ENCODE peak calls at places on chromosomes 4 and X, in six cellular contexts. Z is GM12878, M is transverse colon, Q is endothelial cell of umbilical vein, J is K562, U is ovary. N is an unnamed sample.

GRCh38 chrX:39627257-39627656 is 470.5 kb downstream of the BCOR start:
- DNase-seq in J (peak), Q (no peak), Z (no peak), U (no peak), M (no peak), N (no peak)

GRCh38 chrX:104315555-104315954 is 60.8 kb upstream of the ESX1 start:
- DNase-seq in U (no peak), J (no peak), Z (no peak), Q (peak), M (no peak), N (no peak)

GRCh38 chr4:72858328-72858727 is 211.2 kb downstream of the COX18 start:
- DNase-seq in Z (no peak), Q (no peak), M (no peak), J (no peak), U (no peak), N (no peak)

GRCh38 chrX:12791253-12792228 is at the start of gene PRPS2:
- DNase-seq in U (peak), J (peak), M (peak), Q (peak), Z (no peak), N (peak)

GRCh38 chrX:67543818-67544217 is at the start of gene AR:
- DNase-seq in Z (no peak), Q (peak), M (peak), J (no peak), U (peak), N (peak)

GRCh38 chr4:1036976-1037810 is 25.8 kb downstream of the FGFRL1 start:
- DNase-seq in Z (no peak), Q (no peak), M (no peak), J (no peak), U (no peak), N (no peak)

GRCh38 chrX:152847281-152847680 is 16.4 kb downstream of the NSDHL start:
- DNase-seq in Z (no peak), M (no peak), Q (no peak), J (no peak), U (no peak), N (no peak)

GRCh38 chr4:102789317-102789717 is 28.5 kb upstream of the MANBA start:
- DNase-seq in Z (no peak), M (no peak), J (peak), U (no peak), Q (peak), N (no peak)

GRCh38 chrX:113019958-113020357 is 179.3 kb upstream of the AMOT start:
- DNase-seq in Q (no peak), M (no peak), Z (no peak), J (no peak), U (no peak), N (no peak)

GRCh38 chr4:20193522-20193902 is 58.2 kb upstream of the SLIT2 start:
- DNase-seq in Z (no peak), Q (no peak), U (no peak), J (no peak), M (no peak), N (no peak)

GRCh38 chrX:75156537-75156945 is 458 bp upstream of the ABCB7 start:
- DNase-seq in J (peak), Z (no peak), Q (peak), M (no peak), U (peak), N (no peak)

GRCh38 chr4:95283320-95283719 is 265.5 kb downstream of the UNC5C start:
- DNase-seq in J (peak), U (no peak), Q (no peak), M (no peak), Z (no peak), N (no peak)

GRCh38 chrX:119410027-119410819 is 11.1 kb downstream of the SLC25A43 start:
- DNase-seq in M (peak), Q (no peak), J (peak), Z (no peak), U (peak), N (peak)

GRCh38 chr4:10093801-10094552 is 22.6 kb downstream of the WDR1 start:
- DNase-seq in M (no peak), U (no peak), J (no peak), Q (peak), Z (no peak), N (no peak)

GRCh38 chr4:55143858-55144257 is 18.5 kb upstream of the KDR start:
- DNase-seq in Q (no peak), M (no peak), J (no peak), Z (no peak), U (no peak), N (no peak)

GRCh38 chr4:138864961-138865720 is 150.4 kb upstream of the NOCT start:
- DNase-seq in M (no peak), Z (no peak), J (no peak), U (no peak), Q (no peak), N (no peak)

GRCh38 chr4:169996379-169997245 is 29.6 kb downstream of the MFAP3L start:
- DNase-seq in Q (no peak), M (no peak), Z (no peak), U (no peak), J (no peak), N (no peak)

GRCh38 chr4:183691006-183691405 is 31.9 kb downstream of the TRAPPC11 start:
- DNase-seq in Z (no peak), J (no peak), M (no peak), Q (no peak), U (no peak), N (no peak)

GRCh38 chrX:129678176-129678880 is 23.6 kb upstream of the APLN start:
- DNase-seq in Z (no peak), M (peak), J (no peak), Q (peak), U (no peak), N (no peak)

GRCh38 chrX:42934020-42934701 is 156.2 kb upstream of the PPP1R2C start:
- DNase-seq in J (no peak), Q (peak), Z (peak), U (no peak), M (peak), N (no peak)

GRCh38 chr4:185682236-185682635 is 129.8 kb downstream of the SORBS2 start:
- DNase-seq in U (no peak), Z (no peak), Q (peak), M (no peak), J (no peak), N (peak)

GRCh38 chrX:71619193-71619592 is 882 bp upstream of the CXCR3 start:
- DNase-seq in J (no peak), U (no peak), Z (no peak), Q (no peak), M (no peak), N (no peak)

GRCh38 chrX:150291014-150291413 is 72.1 kb upstream of the MAMLD1 start:
- DNase-seq in U (no peak), M (no peak), Z (no peak), J (no peak), Q (no peak), N (no peak)

GRCh38 chrX:106415276-106415895 is 196.4 kb upstream of the RADX start:
- DNase-seq in U (no peak), Z (no peak), Q (peak), M (no peak), J (peak), N (no peak)

GRCh38 chr4:87839309-87839946 is 6.7 kb downstream of the MEPE start:
- DNase-seq in Z (no peak), Q (peak), J (peak), U (peak), M (no peak), N (no peak)

GRCh38 chr4:143618811-143619210 is 81.7 kb downstream of the FREM3 start:
- DNase-seq in M (no peak), J (no peak), Q (peak), U (no peak), Z (no peak), N (no peak)

GRCh38 chrX:147978931-147979330 is 2.2 kb upstream of the FMR1NB start:
- DNase-seq in J (no peak), M (no peak), Z (no peak), U (no peak), Q (no peak), N (peak)

GRCh38 chr4:1010522-1011021 is 854 bp upstream of the FGFRL1 start:
- DNase-seq in Q (peak), J (peak), U (peak), M (peak), Z (no peak), N (no peak)

GRCh38 chrX:37846934-37847732 is at the start of gene DYNLT3:
- DNase-seq in Q (peak), J (peak), M (peak), U (peak), Z (peak), N (peak)

GRCh38 chrX:74446876-74447275 is 25.6 kb downstream of the SLC16A2 start:
- DNase-seq in M (no peak), Z (no peak), U (no peak), J (no peak), Q (no peak), N (no peak)

GRCh38 chr4:106993846-106994245 is 42.3 kb downstream of the DKK2 start:
- DNase-seq in Q (no peak), M (no peak), Z (no peak), U (no peak), J (no peak), N (no peak)

GRCh38 chr4:143616771-143617170 is 83.7 kb downstream of the FREM3 start:
- DNase-seq in Z (peak), U (no peak), M (no peak), Q (no peak), J (peak), N (peak)

GRCh38 chr4:155085843-155086530 is 122.4 kb upstream of the NPY2R start:
- DNase-seq in Q (peak), Z (no peak), J (no peak), M (no peak), U (no peak), N (no peak)

GRCh38 chrX:18674788-18675735 is 3.2 kb upstream of the RS1 start:
- DNase-seq in J (peak), Z (peak), U (peak), Q (peak), M (peak), N (peak)
- TF ChIP-seq POLR2A in J (peak), Z (peak), U (peak), Q (no peak), M (peak), N (peak)

GRCh38 chr4:144685916-144686315 is 40.0 kb downstream of the HHIP start:
- DNase-seq in Q (no peak), U (no peak), J (no peak), Z (no peak), M (no peak), N (no peak)

GRCh38 chr4:144689125-144689524 is 43.2 kb downstream of the HHIP start:
- DNase-seq in Q (no peak), J (no peak), Z (no peak), M (no peak), U (no peak), N (no peak)

GRCh38 chr4:144687466-144687865 is 41.5 kb downstream of the HHIP start:
- DNase-seq in U (no peak), M (no peak), Z (no peak), J (no peak), Q (no peak), N (no peak)

GRCh38 chr4:144683516-144683915 is 37.6 kb downstream of the HHIP start:
- DNase-seq in M (no peak), U (no peak), J (no peak), Q (no peak), Z (no peak), N (no peak)

GRCh38 chr4:144688035-144688569 is 42.1 kb downstream of the HHIP start:
- DNase-seq in Z (no peak), Q (no peak), J (no peak), M (no peak), U (no peak), N (no peak)
- TF ChIP-seq POLR2A in Z (no peak), Q (no peak), J (no peak), M (no peak), U (no peak), N (no peak)

GRCh38 chr4:85478576-85478975 is 3.6 kb downstream of the ARHGAP24 start:
- DNase-seq in J (no peak), Q (no peak), U (no peak), Z (no peak), M (no peak), N (no peak)

GRCh38 chr4:85474356-85474755 is 594 bp upstream of the ARHGAP24 start:
- DNase-seq in Z (no peak), J (no peak), M (no peak), Q (no peak), U (no peak), N (no peak)

GRCh38 chr4:85477538-85477937 is 2.6 kb downstream of the ARHGAP24 start:
- DNase-seq in Q (no peak), J (no peak), M (no peak), Z (no peak), U (no peak), N (no peak)

GRCh38 chr4:85475631-85476233 is 782 bp downstream of the ARHGAP24 start:
- DNase-seq in J (no peak), Z (no peak), U (peak), Q (no peak), M (no peak), N (no peak)

DNA sequence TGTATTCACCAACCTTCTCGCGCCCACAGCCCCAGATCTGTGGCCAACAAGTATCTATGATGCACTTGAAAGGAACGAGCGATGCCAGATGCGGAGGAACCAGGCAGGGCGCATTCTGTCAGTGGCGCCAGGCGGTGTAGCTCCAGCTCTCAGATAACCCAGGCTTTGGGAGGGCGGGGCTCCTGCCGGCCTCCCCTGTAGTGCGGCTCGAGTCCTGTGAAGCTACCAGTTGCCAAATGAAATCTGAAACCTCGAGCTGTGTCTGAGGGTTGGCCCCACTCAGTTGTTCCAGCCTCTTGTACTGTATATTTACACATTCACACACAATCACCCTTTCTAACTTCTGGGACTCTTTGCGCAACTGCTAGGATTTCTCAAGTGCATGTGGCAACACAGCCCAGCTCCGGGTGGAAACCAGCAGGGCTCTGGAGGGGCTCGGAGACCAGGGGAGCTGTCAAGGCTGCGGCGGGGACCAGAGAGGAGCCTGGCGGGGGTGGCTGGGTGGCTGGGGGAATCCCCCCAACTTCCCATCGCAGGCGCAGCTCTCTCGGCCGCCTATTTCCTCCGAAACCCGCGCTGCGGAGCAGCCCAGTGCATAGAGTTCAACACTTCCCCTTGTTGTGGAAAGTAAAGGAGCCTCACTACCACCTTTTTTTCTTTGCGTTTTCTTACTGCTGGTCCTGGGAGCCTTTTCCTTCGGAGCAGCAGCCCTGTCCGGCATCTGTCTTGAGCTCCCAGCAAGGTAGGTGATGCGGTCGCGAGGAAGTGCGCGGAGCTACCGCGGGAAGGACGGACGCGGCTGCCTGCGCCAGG is at the start of gene ARHGAP24:
- DNase-seq in J (peak), M (peak), Z (peak), U (peak), Q (peak), N (peak)
- TF ChIP-seq POLR2A in J (no peak), M (peak), Z (no peak), U (no peak), Q (no peak), N (no peak)

GRCh38 chrX:1416965-1417760 is 25.2 kb upstream of the SLC25A6 start:
- DNase-seq in M (no peak), U (no peak), Q (no peak), Z (no peak), J (no peak), N (no peak)
- TF ChIP-seq POLR2A in M (no peak), U (no peak), Q (no peak), Z (peak), J (peak), N (no peak)